ENCODE peak calls at places on chromosomes 13 and 19, in four cellular contexts. One of them, this sample, is unnamed.

GRCh38 chr19:4063369-4064072 is 3.2 kb downstream of the ZBTB7A start:
- DNase-seq in fibroblast of lung: no peak
- DNase-seq in choroid plexus epithelial cell: no peak
- DNase-seq in transverse colon: peak
- DNase-seq in this sample: no peak

GRCh38 chr19:36115453-36116343 is at the start of gene TBCB:
- DNase-seq in fibroblast of lung: no peak
- DNase-seq in choroid plexus epithelial cell: peak
- DNase-seq in transverse colon: peak
- DNase-seq in this sample: no peak

GRCh38 chr13:97310809-97311436 is 88.8 kb downstream of the MBNL2 start:
- DNase-seq in fibroblast of lung: no peak
- DNase-seq in choroid plexus epithelial cell: no peak
- DNase-seq in transverse colon: no peak
- DNase-seq in this sample: no peak

GRCh38 chr19:17872251-17873001 is 681 bp downstream of the SLC5A5 start:
- DNase-seq in fibroblast of lung: no peak
- DNase-seq in choroid plexus epithelial cell: no peak
- DNase-seq in transverse colon: no peak
- DNase-seq in this sample: no peak

GRCh38 chr13:86085890-86086289 is 286.7 kb upstream of the SLITRK6 start:
- DNase-seq in fibroblast of lung: no peak
- DNase-seq in choroid plexus epithelial cell: peak
- DNase-seq in transverse colon: no peak
- DNase-seq in this sample: peak

GRCh38 chr13:42544246-42544915 is 29.6 kb upstream of the TNFSF11 start:
- DNase-seq in fibroblast of lung: peak
- DNase-seq in choroid plexus epithelial cell: no peak
- DNase-seq in transverse colon: no peak
- DNase-seq in this sample: peak

GRCh38 chr13:98742961-98743360 is 9.5 kb downstream of the SLC15A1 start:
- DNase-seq in fibroblast of lung: no peak
- DNase-seq in choroid plexus epithelial cell: no peak
- DNase-seq in transverse colon: no peak
- DNase-seq in this sample: no peak

GRCh38 chr19:43229315-43229714 is 23.9 kb upstream of the PSG4 start:
- DNase-seq in fibroblast of lung: peak
- DNase-seq in choroid plexus epithelial cell: no peak
- DNase-seq in transverse colon: no peak
- DNase-seq in this sample: peak

GRCh38 chr13:99000137-99000536 is 22.3 kb upstream of the DOCK9 start:
- DNase-seq in fibroblast of lung: no peak
- DNase-seq in choroid plexus epithelial cell: no peak
- DNase-seq in transverse colon: no peak
- DNase-seq in this sample: no peak

GRCh38 chr13:33110713-33111413 is 94.6 kb downstream of the KL start:
- DNase-seq in fibroblast of lung: peak
- DNase-seq in choroid plexus epithelial cell: peak
- DNase-seq in transverse colon: no peak
- DNase-seq in this sample: no peak

GRCh38 chr13:34419025-34419424 is 523.0 kb upstream of the NBEA start:
- DNase-seq in fibroblast of lung: no peak
- DNase-seq in choroid plexus epithelial cell: no peak
- DNase-seq in transverse colon: no peak
- DNase-seq in this sample: no peak

GRCh38 chr19:13918726-13919411 is 12.9 kb downstream of the CC2D1A start:
- DNase-seq in fibroblast of lung: no peak
- DNase-seq in choroid plexus epithelial cell: no peak
- DNase-seq in transverse colon: no peak
- DNase-seq in this sample: no peak

GRCh38 chr13:50989476-50989875 is 79.9 kb downstream of the RNASEH2B start:
- DNase-seq in fibroblast of lung: peak
- DNase-seq in choroid plexus epithelial cell: peak
- DNase-seq in transverse colon: no peak
- DNase-seq in this sample: no peak

GRCh38 chr19:35346193-35347052 is 1.3 kb upstream of the FFAR1 start:
- DNase-seq in fibroblast of lung: no peak
- DNase-seq in choroid plexus epithelial cell: no peak
- DNase-seq in transverse colon: peak
- DNase-seq in this sample: no peak

GRCh38 chr19:48501446-48501960 is 10.1 kb downstream of the LMTK3 start:
- DNase-seq in fibroblast of lung: no peak
- DNase-seq in choroid plexus epithelial cell: no peak
- DNase-seq in transverse colon: peak
- DNase-seq in this sample: peak

GRCh38 chr13:44362394-44363040 is 11.1 kb upstream of the SERP2 start:
- DNase-seq in fibroblast of lung: peak
- DNase-seq in choroid plexus epithelial cell: no peak
- DNase-seq in transverse colon: no peak
- DNase-seq in this sample: no peak

GRCh38 chr19:42292963-42293362 is 9.0 kb upstream of the PRR19 start:
- DNase-seq in fibroblast of lung: no peak
- DNase-seq in choroid plexus epithelial cell: no peak
- DNase-seq in transverse colon: no peak
- DNase-seq in this sample: no peak

GRCh38 chr19:55437410-55437809 is 5.7 kb downstream of the SHISA7 start:
- DNase-seq in fibroblast of lung: peak
- DNase-seq in choroid plexus epithelial cell: peak
- DNase-seq in transverse colon: no peak
- DNase-seq in this sample: peak

DNA sequence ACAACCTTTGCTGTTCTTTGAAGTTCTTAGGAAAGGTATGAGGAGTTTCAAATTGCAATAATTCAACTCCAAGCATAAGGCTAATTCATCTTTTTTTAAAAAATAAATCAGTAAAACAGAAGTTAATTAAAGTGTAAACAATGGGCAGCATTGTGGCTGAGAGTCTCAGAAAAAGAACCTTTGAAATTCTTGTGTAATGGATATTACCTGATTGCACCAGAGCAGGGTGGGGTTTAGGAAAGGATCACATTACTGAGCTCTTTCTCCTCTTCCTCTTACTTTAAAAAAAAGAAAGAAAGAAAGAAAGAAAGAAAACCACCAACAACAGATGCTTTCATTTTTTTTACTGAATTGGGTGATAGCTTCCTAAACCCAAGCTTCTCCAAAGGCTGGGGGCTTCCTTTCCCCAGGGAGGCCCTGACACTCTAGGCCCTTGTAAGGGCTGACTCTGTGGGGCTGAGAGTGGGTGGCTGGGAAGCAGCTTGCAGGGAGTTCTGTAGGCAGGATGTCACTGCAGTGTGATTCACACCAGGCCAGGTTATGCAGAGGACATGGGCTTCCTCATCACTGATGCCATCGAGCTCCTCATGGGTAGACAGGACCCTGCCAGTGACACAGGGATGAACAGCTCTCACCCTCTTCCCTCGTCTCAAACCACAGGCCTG is 564.5 kb downstream of the FGF9 start:
- DNase-seq in fibroblast of lung: no peak
- DNase-seq in choroid plexus epithelial cell: no peak
- DNase-seq in transverse colon: no peak
- DNase-seq in this sample: peak
- TF ChIP-seq CTCF in fibroblast of lung: no peak
- TF ChIP-seq CTCF in choroid plexus epithelial cell: no peak
- TF ChIP-seq CTCF in transverse colon: no peak
- TF ChIP-seq CTCF in this sample: no peak

GRCh38 chr13:23411220-23411619 is 22.3 kb downstream of the SACS start:
- DNase-seq in fibroblast of lung: peak
- DNase-seq in choroid plexus epithelial cell: no peak
- DNase-seq in transverse colon: no peak
- DNase-seq in this sample: no peak
- H3K4me3 ChIP-seq in fibroblast of lung: no peak
- H3K4me3 ChIP-seq in choroid plexus epithelial cell: no peak
- H3K4me3 ChIP-seq in transverse colon: no peak
- H3K4me3 ChIP-seq in this sample: no peak

DNA sequence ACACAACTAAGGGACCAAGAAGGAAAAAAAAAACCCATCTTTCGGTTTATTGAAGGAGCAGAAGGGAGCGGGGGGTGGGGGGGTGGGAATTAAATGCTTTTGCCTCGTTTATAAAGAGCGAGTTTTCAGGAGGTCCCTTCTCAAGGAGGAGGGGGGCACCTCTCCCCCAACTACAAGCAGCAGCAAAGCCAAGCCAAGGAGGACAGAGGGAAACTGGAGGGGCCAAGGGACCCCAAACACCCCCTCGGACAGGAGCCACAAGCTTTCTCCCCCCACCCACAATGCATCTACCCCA is 2.4 kb downstream of the IRF2BP1 start:
- DNase-seq in fibroblast of lung: no peak
- DNase-seq in choroid plexus epithelial cell: no peak
- DNase-seq in transverse colon: no peak
- DNase-seq in this sample: no peak
- TF ChIP-seq CTCF in fibroblast of lung: no peak
- TF ChIP-seq CTCF in choroid plexus epithelial cell: no peak
- TF ChIP-seq CTCF in transverse colon: peak
- TF ChIP-seq CTCF in this sample: no peak

GRCh38 chr13:101916108-101916757 is 463.8 kb downstream of the ITGBL1 start:
- DNase-seq in fibroblast of lung: peak
- DNase-seq in choroid plexus epithelial cell: peak
- DNase-seq in transverse colon: no peak
- DNase-seq in this sample: no peak
- H3K4me3 ChIP-seq in fibroblast of lung: no peak
- H3K4me3 ChIP-seq in choroid plexus epithelial cell: peak
- H3K4me3 ChIP-seq in transverse colon: peak
- H3K4me3 ChIP-seq in this sample: no peak

DNA sequence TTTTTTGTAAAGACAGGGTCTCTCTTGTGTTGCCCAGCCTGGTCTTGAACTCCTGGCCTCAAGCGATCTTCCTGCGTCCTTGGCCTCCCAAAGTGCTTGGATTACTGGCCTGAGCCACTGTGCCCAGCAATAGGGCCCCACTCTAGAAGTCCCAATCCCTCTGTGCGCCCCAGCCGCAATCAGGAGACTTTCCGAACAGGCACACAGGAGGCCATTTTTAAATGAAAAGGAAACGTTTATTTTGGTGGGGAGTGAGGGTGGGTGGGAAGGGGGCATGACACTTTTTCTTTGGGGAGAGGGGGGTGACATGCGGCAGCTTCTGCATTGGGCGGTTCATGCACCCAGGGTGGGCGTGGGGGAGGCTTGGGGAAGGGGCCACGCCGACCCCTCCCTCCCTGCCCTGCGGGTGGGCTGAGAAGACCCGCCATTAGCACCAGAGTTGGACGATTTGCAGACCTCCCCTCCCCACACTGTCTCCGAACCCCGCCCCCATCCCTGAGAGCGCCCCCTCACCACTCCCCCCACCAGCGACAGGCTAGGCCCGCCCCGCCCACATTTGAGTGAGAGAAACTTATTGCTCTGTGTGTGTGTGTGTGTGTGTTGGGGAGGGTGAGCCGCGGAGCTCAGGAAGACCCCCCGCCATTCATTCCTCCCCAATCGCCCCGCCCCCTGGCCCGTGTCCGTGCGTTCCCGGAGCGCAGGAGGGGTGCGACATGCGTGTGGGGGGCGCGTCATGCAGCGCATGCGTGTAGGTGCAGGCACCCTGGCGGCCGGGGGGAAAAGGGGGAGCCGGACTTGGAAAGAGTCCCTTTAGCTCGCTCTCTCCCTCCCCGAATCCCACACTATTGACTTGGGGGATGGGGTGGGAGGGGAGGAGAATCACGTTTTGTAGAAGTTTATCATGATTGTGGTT is 17.2 kb downstream of the KCNC3 start:
- DNase-seq in fibroblast of lung: no peak
- DNase-seq in choroid plexus epithelial cell: no peak
- DNase-seq in transverse colon: no peak
- DNase-seq in this sample: no peak
- TF ChIP-seq CTCF in fibroblast of lung: no peak
- TF ChIP-seq CTCF in choroid plexus epithelial cell: no peak
- TF ChIP-seq CTCF in transverse colon: no peak
- TF ChIP-seq CTCF in this sample: no peak